ENCODE peak calls at places on chromosomes 1 and 21, in four cellular contexts. I, B, R and Z are unnamed samples. For H3K4me1 and H3K27me3, the result is how much of the 10 kb centered on the place peaks cover.

GRCh38 chr1:169128565-169128964 is 22.1 kb downstream of the ATP1B1 start:
- DNase-seq in I (no peak), B (no peak), R (no peak), Z (no peak)

GRCh38 chr1:176796583-176796982 is 333.6 kb downstream of the PAPPA2 start:
- DNase-seq in I (no peak), B (no peak), R (no peak), Z (no peak)

GRCh38 chr1:207993477-207994445 is 82.8 kb upstream of the CD34 start:
- DNase-seq in I (no peak), B (no peak), R (no peak), Z (no peak)

GRCh38 chr1:17792421-17792820 is 37.3 kb downstream of the ACTL8 start:
- DNase-seq in I (no peak), B (no peak), R (no peak), Z (no peak)

GRCh38 chr1:225460737-225461532 is 33.1 kb upstream of the LBR start:
- DNase-seq in I (peak), B (no peak), R (no peak), Z (no peak)

GRCh38 chr1:31502926-31503511 is 73.3 kb upstream of the TINAGL1 start:
- DNase-seq in I (no peak), B (no peak), R (no peak), Z (no peak)

GRCh38 chr1:118788372-118788955 is 199.7 kb downstream of the TBX15 start:
- DNase-seq in I (no peak), B (peak), R (no peak), Z (no peak)

GRCh38 chr1:33045246-33045645 is 8.6 kb upstream of the AK2 start:
- DNase-seq in I (no peak), B (no peak), R (no peak), Z (no peak)

GRCh38 chr1:153677718-153678518 is 570 bp upstream of the NPR1 start:
- DNase-seq in I (no peak), B (peak), R (peak), Z (peak)

GRCh38 chr1:173866462-173866861 is 1.3 kb downstream of the GAS5 start:
- DNase-seq in I (no peak), B (no peak), R (no peak), Z (no peak)

GRCh38 chr1:108503062-108503740 is 53.1 kb downstream of the NBPF6 start:
- DNase-seq in I (no peak), B (no peak), R (peak), Z (no peak)

GRCh38 chr1:216034506-216034905 is 388.7 kb downstream of the USH2A start:
- DNase-seq in I (no peak), B (no peak), R (peak), Z (peak)

GRCh38 chr1:221841291-221841982 is 99.5 kb upstream of the DUSP10 start:
- DNase-seq in I (no peak), B (no peak), R (no peak), Z (no peak)

GRCh38 chr1:191695865-191696264 is 462.4 kb upstream of the RGS18 start:
- DNase-seq in I (no peak), B (no peak), R (no peak), Z (no peak)

GRCh38 chr21:44989943-44990780 is 50.3 kb downstream of the SLX9 start:
- DNase-seq in I (no peak), B (no peak), R (no peak), Z (no peak)

GRCh38 chr1:167808690-167809089 is 86.9 kb downstream of the MPZL1 start:
- DNase-seq in I (no peak), B (no peak), R (no peak), Z (no peak)

GRCh38 chr1:44316231-44316759 is 38.8 kb downstream of the ERI3 start:
- DNase-seq in I (no peak), B (no peak), R (no peak), Z (peak)

GRCh38 chr21:42215942-42216725 is 2.8 kb upstream of the ABCG1 start:
- DNase-seq in I (peak), B (no peak), R (no peak), Z (no peak)

GRCh38 chr1:68624233-68624632 is 127.4 kb upstream of the DEPDC1 start:
- DNase-seq in I (no peak), B (no peak), R (peak), Z (no peak)

GRCh38 chr1:221565718-221566117 is 176.2 kb downstream of the DUSP10 start:
- DNase-seq in I (no peak), B (peak), R (no peak), Z (no peak)

GRCh38 chr1:167808104-167808503 is 86.3 kb downstream of the MPZL1 start:
- DNase-seq in I (no peak), B (no peak), R (peak), Z (no peak)

DNA sequence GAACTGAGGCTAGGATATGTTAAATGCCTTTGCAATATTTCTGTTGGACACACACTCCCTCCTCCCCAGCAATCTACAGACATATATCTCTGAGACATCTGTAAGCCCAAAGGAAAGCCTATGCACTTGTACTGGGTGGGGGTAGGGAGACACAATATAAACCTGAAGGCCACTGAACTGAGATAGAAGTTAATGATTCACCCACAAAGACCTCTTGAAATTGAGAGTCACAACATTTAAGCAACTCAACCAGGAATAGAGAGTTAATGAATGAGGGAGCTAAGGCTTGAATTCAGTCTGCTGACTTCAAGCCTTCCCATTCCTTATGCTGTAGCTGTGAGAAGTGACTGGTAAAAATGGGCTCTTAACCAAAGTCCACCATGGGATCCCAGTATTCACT is 5.0 kb downstream of the OR10J1 start:
- DNase-seq in I (no peak), B (no peak), R (no peak), Z (no peak)
- H3K4me1 ChIP-seq in I (under half), B (under half), R (under half), Z (under half)

DNA sequence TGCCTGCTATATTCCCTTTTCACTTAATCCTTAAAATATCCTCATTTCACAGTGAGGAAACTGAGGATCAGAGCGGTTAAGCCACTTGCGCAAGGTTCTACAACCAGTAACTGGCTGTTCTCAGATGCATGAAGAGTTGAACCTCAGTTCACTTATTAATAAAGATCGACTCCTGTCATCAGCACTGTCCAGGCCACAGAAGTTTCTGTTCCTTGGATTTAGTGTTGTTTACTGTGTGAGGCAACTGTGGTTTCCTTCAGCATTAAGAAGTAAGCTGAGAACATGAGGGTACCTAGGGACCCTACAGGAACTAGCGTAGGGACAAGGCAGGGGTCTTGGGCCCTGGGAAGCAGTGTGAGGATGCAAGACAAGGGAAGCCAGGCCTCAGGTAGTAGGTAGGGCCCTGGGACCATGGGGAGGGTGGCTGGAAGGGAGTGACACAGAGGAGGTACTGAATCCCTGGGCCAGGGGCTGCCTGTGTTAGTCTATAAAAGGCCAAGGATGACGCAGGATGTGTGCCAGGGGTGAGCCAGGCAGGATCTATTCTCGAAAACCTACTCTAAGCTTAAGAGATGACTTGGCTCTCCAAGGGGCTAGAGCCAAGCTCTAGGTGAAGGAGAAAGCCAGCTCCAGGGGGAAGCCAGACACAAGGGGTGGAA is 181.2 kb upstream of the CSF3R start:
- DNase-seq in I (peak), B (no peak), R (no peak), Z (no peak)
- H3K27me3 ChIP-seq in I (under half), B (half or more), R (under half), Z (under half)

DNA sequence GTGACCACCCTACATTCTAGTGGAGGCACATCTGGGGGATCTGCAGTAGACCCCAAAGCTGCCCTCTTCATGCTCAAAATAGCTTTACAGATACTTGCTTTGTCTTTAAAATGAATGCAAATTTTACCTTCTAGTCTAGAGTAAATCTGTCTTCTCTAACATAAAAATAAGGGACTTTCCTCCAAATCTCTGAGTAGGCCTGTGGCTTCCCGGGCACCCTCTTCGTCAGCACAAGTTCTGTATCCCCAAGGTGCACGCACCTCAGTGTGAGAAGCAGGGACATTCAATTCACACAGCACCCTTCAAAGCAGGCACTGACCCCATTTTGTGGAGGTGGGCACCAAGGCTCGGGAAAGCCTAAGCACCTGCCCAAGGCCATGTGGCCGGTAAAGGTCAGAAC is 19.0 kb downstream of the MEF2D start:
- DNase-seq in I (no peak), B (no peak), R (no peak), Z (no peak)
- H3K4me1 ChIP-seq in I (half or more), B (half or more), R (under half), Z (under half)

GRCh38 chr1:203291201-203292096 is 13.9 kb upstream of the BTG2 start:
- DNase-seq in I (no peak), B (no peak), R (no peak), Z (no peak)

GRCh38 chr1:203289281-203289981 is 15.9 kb upstream of the BTG2 start:
- DNase-seq in I (no peak), B (no peak), R (no peak), Z (no peak)

GRCh38 chr1:203288351-203288894 is 16.9 kb upstream of the BTG2 start:
- DNase-seq in I (no peak), B (no peak), R (no peak), Z (no peak)

GRCh38 chr1:203289982-203290260 is 15.4 kb upstream of the BTG2 start:
- DNase-seq in I (no peak), B (no peak), R (no peak), Z (no peak)

GRCh38 chr1:203290261-203291089 is 14.8 kb upstream of the BTG2 start:
- DNase-seq in I (peak), B (peak), R (peak), Z (peak)
- H3K27me3 ChIP-seq in I (under half), B (under half), R (under half), Z (under half)

GRCh38 chr1:181108297-181108696 is 19.8 kb downstream of the IER5 start:
- DNase-seq in I (no peak), B (no peak), R (no peak), Z (no peak)

GRCh38 chr1:181105134-181106021 is 16.9 kb downstream of the IER5 start:
- DNase-seq in I (peak), B (peak), R (peak), Z (peak)

GRCh38 chr1:181106022-181106312 is 17.5 kb downstream of the IER5 start:
- DNase-seq in I (no peak), B (no peak), R (no peak), Z (no peak)

GRCh38 chr1:181106479-181106878 is 18.0 kb downstream of the IER5 start:
- DNase-seq in I (no peak), B (no peak), R (no peak), Z (no peak)

GRCh38 chr1:181107711-181108110 is 19.2 kb downstream of the IER5 start:
- DNase-seq in I (no peak), B (no peak), R (no peak), Z (no peak)
- H3K4me1 ChIP-seq in I (under half), B (half or more), R (under half), Z (under half)

DNA sequence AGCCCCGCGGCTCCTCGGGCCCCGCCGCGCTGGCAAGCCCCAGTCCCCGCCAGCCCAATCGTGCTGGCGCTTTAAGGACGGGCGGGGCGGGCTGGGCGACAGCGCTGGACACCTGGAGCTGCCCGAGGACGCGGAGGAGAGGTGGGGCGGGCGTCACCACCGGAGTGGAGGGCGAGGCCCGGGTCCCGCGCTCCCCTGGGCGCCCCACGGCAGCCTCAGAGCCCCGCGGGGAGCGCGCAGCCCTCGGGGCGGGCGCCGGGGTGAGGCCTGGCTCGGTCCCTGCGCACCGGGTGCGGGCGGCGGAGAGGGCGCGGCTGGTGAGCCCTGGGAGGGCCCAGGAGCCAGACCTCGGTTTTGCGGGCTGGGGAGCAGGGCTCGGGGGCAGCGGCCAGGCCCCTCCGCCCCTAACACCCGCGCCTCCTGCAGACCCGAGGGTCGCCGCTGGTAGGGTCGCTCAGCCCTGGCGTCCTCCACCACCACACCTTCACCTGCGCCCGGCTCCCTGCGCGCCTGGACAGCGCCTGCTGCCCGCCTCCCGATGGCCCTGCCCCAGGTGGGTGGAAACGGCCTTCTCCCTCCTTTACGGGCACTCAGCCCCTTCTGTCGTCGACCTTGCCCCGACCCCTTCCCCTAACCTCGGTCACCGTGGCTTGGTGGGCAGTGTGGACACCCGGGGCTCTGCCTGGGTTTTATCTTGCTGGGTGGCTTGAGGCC is at the start of gene TMEM61:
- DNase-seq in I (no peak), B (no peak), R (no peak), Z (no peak)
- H3K27me3 ChIP-seq in I (under half), B (under half), R (half or more), Z (under half)

GRCh38 chr1:174874337-174875053 is 125.3 kb upstream of the CACYBP start:
- DNase-seq in I (no peak), B (no peak), R (no peak), Z (peak)

GRCh38 chr1:174870319-174870718 is 129.4 kb upstream of the CACYBP start:
- DNase-seq in I (no peak), B (no peak), R (no peak), Z (no peak)

GRCh38 chr1:174871886-174872285 is 127.9 kb upstream of the CACYBP start:
- DNase-seq in I (no peak), B (no peak), R (no peak), Z (no peak)

GRCh38 chr1:174875306-174875705 is 124.4 kb upstream of the CACYBP start:
- DNase-seq in I (no peak), B (no peak), R (no peak), Z (no peak)

GRCh38 chr1:174872615-174873058 is 127.1 kb upstream of the CACYBP start:
- DNase-seq in I (no peak), B (no peak), R (peak), Z (no peak)
- H3K4me1 ChIP-seq in I (under half), B (under half), R (under half), Z (under half)

GRCh38 chr1:151802372-151802771 is 2.8 kb downstream of the LINGO4 start:
- DNase-seq in I (no peak), B (no peak), R (no peak), Z (no peak)

GRCh38 chr1:151803915-151804314 is 1.3 kb downstream of the LINGO4 start:
- DNase-seq in I (no peak), B (no peak), R (no peak), Z (no peak)

GRCh38 chr1:151801846-151802245 is 3.4 kb downstream of the LINGO4 start:
- DNase-seq in I (no peak), B (no peak), R (no peak), Z (no peak)

GRCh38 chr1:151801310-151801820 is 3.9 kb downstream of the LINGO4 start:
- DNase-seq in I (no peak), B (no peak), R (no peak), Z (no peak)

DNA sequence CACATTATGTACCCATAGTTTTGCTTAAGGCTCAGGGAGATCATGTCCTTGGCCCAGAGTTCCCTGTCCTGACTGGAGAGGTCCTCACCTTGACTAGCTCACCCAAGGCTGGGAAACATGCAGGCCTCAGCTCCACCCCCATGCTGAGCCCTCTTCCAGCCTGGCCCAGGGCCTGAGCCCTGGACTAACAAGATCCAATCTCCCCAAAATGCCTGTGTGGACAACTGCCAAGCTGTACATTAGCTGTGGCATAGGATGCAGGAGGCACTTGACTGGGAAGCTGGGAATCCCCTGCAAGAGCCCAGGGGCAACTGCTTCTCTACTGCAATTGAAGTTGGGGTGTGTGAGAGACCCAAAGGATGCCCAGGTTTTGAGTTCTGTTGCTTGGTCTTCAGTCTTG is 2.1 kb downstream of the LINGO4 start:
- DNase-seq in I (no peak), B (no peak), R (no peak), Z (no peak)
- H3K27me3 ChIP-seq in I (under half), B (under half), R (half or more), Z (under half)

DNA sequence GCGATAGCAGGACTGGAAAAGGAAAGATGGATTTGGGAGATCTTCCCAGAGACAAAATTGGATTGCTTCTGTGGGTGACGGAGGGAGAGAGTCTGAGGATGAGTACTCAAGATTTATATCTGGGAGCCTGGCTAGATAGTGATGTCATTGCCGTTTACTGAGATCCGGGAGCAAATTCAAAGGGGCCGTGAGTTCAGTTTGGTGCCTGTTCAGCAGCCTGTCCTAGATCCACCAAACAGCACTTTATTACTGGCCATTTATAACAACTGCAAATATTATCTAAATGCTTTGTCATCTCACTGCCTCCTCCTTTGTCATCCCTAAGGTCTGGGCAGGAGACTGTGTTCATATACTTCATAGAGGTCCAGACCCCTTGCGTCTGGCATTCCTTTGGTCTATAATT is 29.2 kb downstream of the MAPKAPK2 start:
- DNase-seq in I (no peak), B (no peak), R (peak), Z (no peak)
- H3K4me1 ChIP-seq in I (half or more), B (half or more), R (under half), Z (under half)